ENCODE peak calls at places on chromosomes 2 and 18, in ten cellular contexts. S, O, T, H, I, N, X, M, V and C are unnamed samples.

GRCh38 chr2:205865794-205866490 is 183.6 kb downstream of the NRP2 start:
- DNase-seq in T (no peak), N (peak), O (no peak), I (no peak), S (no peak), X (no peak), V (peak), H (no peak), M (no peak), C (no peak)

GRCh38 chr2:48912110-48912509 is 156.6 kb upstream of the LHCGR start:
- DNase-seq in M (no peak), S (no peak), T (peak), X (no peak), V (no peak), O (no peak), N (no peak), H (no peak), I (no peak), C (no peak)

GRCh38 chr2:98027955-98028593 is 32.3 kb upstream of the TMEM131 start:
- DNase-seq in N (peak), X (no peak), S (peak), I (no peak), H (peak), T (no peak), O (no peak), V (no peak), M (no peak), C (peak)

GRCh38 chr2:180324191-180324590 is 317.1 kb upstream of the CWC22 start:
- DNase-seq in H (no peak), X (no peak), O (no peak), I (no peak), S (peak), M (no peak), T (no peak), N (no peak), V (no peak), C (peak)

GRCh38 chr18:39604836-39605235 is 2039.2 kb upstream of the CELF4 start:
- DNase-seq in V (no peak), N (peak), S (peak), H (peak), O (no peak), T (no peak), I (no peak), X (no peak), M (no peak), C (peak)

GRCh38 chr2:230627806-230628724 is 84.6 kb upstream of the CAB39 start:
- DNase-seq in T (no peak), H (peak), X (no peak), M (no peak), O (no peak), N (peak), I (peak), S (peak), V (no peak), C (peak)

GRCh38 chr18:68714356-68714706 is 577 bp downstream of the TMX3 start:
- DNase-seq in X (no peak), V (no peak), M (no peak), H (no peak), I (no peak), S (peak), O (no peak), N (no peak), T (peak), C (no peak)

GRCh38 chr2:69134546-69134945 is 121.6 kb downstream of the ANTXR1 start:
- DNase-seq in S (no peak), I (no peak), X (no peak), O (no peak), V (no peak), N (peak), T (no peak), H (peak), M (no peak), C (no peak)

GRCh38 chr2:164981217-164981990 is 26.1 kb upstream of the SLC38A11 start:
- DNase-seq in S (no peak), V (no peak), X (no peak), N (peak), I (peak), M (no peak), T (no peak), O (no peak), H (peak), C (peak)

GRCh38 chr2:112092286-112093041 is 37.4 kb downstream of the TMEM87B start:
- DNase-seq in S (peak), O (no peak), X (no peak), V (no peak), N (peak), M (no peak), I (peak), T (no peak), H (peak), C (peak)

GRCh38 chr2:138182276-138182675 is 218.0 kb downstream of the HNMT start:
- DNase-seq in T (no peak), N (no peak), H (no peak), S (no peak), I (no peak), O (no peak), X (no peak), V (no peak), M (no peak), C (no peak)

GRCh38 chr2:240413813-240414429 is 21.5 kb upstream of the GPC1 start:
- DNase-seq in H (no peak), O (no peak), S (no peak), N (no peak), T (peak), X (no peak), M (no peak), V (no peak), I (no peak), C (no peak)

GRCh38 chr2:215531284-215531683 is 95.4 kb upstream of the FN1 start:
- DNase-seq in V (no peak), S (peak), T (no peak), M (no peak), H (peak), O (no peak), N (peak), X (no peak), I (no peak), C (peak)

GRCh38 chr18:76281565-76281964 is 213.5 kb downstream of the ZNF516 start:
- DNase-seq in X (no peak), T (no peak), V (no peak), O (no peak), S (no peak), I (no peak), N (no peak), M (no peak), H (no peak), C (no peak)

GRCh38 chr2:238974061-238974460 is 126.2 kb downstream of the TWIST2 start:
- DNase-seq in N (peak), S (peak), M (no peak), X (no peak), O (no peak), V (no peak), I (no peak), H (peak), T (no peak), C (peak)

GRCh38 chr18:63683890-63684289 is 18.9 kb upstream of the SERPINB11 start:
- DNase-seq in I (no peak), N (no peak), M (no peak), T (no peak), H (peak), S (no peak), X (no peak), V (no peak), O (no peak), C (no peak)

GRCh38 chr18:44681039-44681595 is 429 bp downstream of the SETBP1 start:
- DNase-seq in X (no peak), N (peak), T (no peak), S (no peak), I (no peak), V (no peak), H (no peak), O (no peak), M (no peak), C (no peak)

GRCh38 chr18:77131652-77132368 is 773 bp downstream of the MBP start:
- DNase-seq in O (peak), H (no peak), V (peak), X (peak), N (no peak), I (no peak), S (peak), M (peak), T (no peak), C (no peak)

GRCh38 chr2:170812716-170813585 is 3.7 kb upstream of the GAD1 start:
- DNase-seq in X (no peak), S (peak), H (peak), O (no peak), T (peak), V (peak), I (peak), N (peak), M (no peak), C (peak)

GRCh38 chr2:233152541-233152940 is 92.4 kb downstream of the INPP5D start:
- DNase-seq in V (peak), O (peak), M (peak), X (no peak), N (peak), I (peak), T (no peak), H (peak), S (peak), C (peak)

GRCh38 chr2:18178736-18179349 is 300.4 kb downstream of the KCNS3 start:
- DNase-seq in N (peak), S (peak), V (peak), X (no peak), H (peak), I (peak), T (peak), M (no peak), O (no peak), C (peak)

GRCh38 chr2:113002677-113003076 is 2.6 kb upstream of the IL36A start:
- DNase-seq in V (no peak), H (no peak), X (no peak), I (no peak), M (no peak), S (no peak), O (no peak), N (no peak), T (no peak), C (no peak)

GRCh38 chr2:115771516-115771915 is 1329.1 kb downstream of the DPP10 start:
- DNase-seq in O (peak), N (no peak), T (no peak), H (no peak), S (no peak), M (peak), X (no peak), V (no peak), I (no peak), C (no peak)

GRCh38 chr2:117851969-117852368 is 37.5 kb downstream of the DDX18 start:
- DNase-seq in N (no peak), O (no peak), V (no peak), X (no peak), S (no peak), H (no peak), T (no peak), I (no peak), M (no peak), C (no peak)

GRCh38 chr2:147355706-147356105 is 489.1 kb upstream of the ACVR2A start:
- DNase-seq in V (peak), O (no peak), N (no peak), H (no peak), I (no peak), T (no peak), M (no peak), X (no peak), S (no peak), C (no peak)

GRCh38 chr2:240391111-240392051 is 44.1 kb upstream of the GPC1 start:
- DNase-seq in T (no peak), M (no peak), X (peak), I (no peak), V (peak), S (no peak), H (no peak), O (peak), N (no peak), C (no peak)

GRCh38 chr2:17748745-17749144 is 4.9 kb downstream of the SMC6 start:
- DNase-seq in H (no peak), S (no peak), X (no peak), O (no peak), I (no peak), N (no peak), V (no peak), M (no peak), T (no peak), C (no peak)

GRCh38 chr2:236166157-236166780 is 1.9 kb downstream of the GBX2 start:
- DNase-seq in T (no peak), X (no peak), H (no peak), S (no peak), O (no peak), I (no peak), V (no peak), N (no peak), M (no peak), C (no peak)

GRCh38 chr2:236167297-236168109 is 683 bp downstream of the GBX2 start:
- DNase-seq in S (peak), V (no peak), X (no peak), O (no peak), I (no peak), M (no peak), T (peak), N (peak), H (peak), C (peak)

GRCh38 chr2:236168110-236169067 is at the start of gene GBX2:
- DNase-seq in S (peak), N (peak), T (peak), I (no peak), V (no peak), X (no peak), O (no peak), H (peak), M (no peak), C (peak)

GRCh38 chr2:236165491-236166156 is 2.6 kb downstream of the GBX2 start:
- DNase-seq in N (no peak), M (no peak), T (no peak), I (no peak), S (no peak), V (no peak), X (no peak), H (no peak), O (no peak), C (no peak)

GRCh38 chr2:236166781-236167296 is 1.3 kb downstream of the GBX2 start:
- DNase-seq in S (no peak), T (no peak), V (no peak), H (no peak), X (no peak), N (no peak), M (no peak), O (no peak), I (no peak), C (no peak)
- H3K4me3 ChIP-seq in S (no peak), T (peak), V (no peak), H (peak), X (no peak), N (no peak), M (peak), O (peak), I (no peak), C (peak)

GRCh38 chr18:59085126-59085794 is 54.4 kb upstream of the SEC11C start:
- DNase-seq in I (no peak), H (no peak), O (no peak), X (no peak), T (no peak), M (no peak), N (no peak), S (no peak), V (no peak), C (no peak)

GRCh38 chr18:59085797-59086196 is 53.9 kb upstream of the SEC11C start:
- DNase-seq in N (peak), O (no peak), H (peak), T (no peak), I (no peak), M (no peak), S (peak), X (no peak), V (no peak), C (peak)

GRCh38 chr18:59084286-59084779 is 55.4 kb upstream of the SEC11C start:
- DNase-seq in S (peak), T (peak), N (peak), I (peak), H (peak), X (peak), M (peak), V (peak), O (peak), C (peak)

GRCh38 chr18:59087391-59087790 is 52.3 kb upstream of the SEC11C start:
- DNase-seq in T (no peak), N (peak), X (no peak), H (peak), V (no peak), O (no peak), I (no peak), M (no peak), S (no peak), C (no peak)

DNA sequence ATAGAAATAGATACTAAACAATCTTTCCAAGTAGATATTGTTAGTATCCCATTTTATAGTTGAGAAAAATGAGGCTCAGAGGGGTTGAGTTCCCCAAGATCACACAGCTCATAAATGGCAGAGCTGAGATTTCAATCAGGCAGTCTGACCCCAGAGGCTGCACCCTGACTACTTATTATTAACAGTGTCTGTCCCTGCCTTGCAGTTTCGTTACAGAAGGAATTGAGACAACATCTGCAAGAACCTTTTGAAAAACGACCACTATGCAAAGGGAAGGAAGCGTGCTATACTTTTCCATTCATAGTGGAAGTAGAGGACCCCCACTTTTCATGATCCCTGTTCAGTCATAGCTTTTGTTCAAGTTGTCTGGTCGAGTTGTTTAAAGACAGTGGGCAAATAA is 53.2 kb upstream of the SEC11C start:
- DNase-seq in T (no peak), I (no peak), N (no peak), V (no peak), X (no peak), M (no peak), O (no peak), H (no peak), S (no peak), C (no peak)
- H3K4me3 ChIP-seq in T (no peak), I (no peak), N (no peak), V (no peak), X (no peak), M (no peak), O (no peak), H (no peak), S (no peak), C (no peak)

GRCh38 chr2:235669983-235670962 is 176.4 kb downstream of the AGAP1 start:
- DNase-seq in X (no peak), O (peak), I (peak), S (peak), V (peak), M (peak), H (peak), N (peak), T (peak), C (peak)
- H3K4me3 ChIP-seq in X (no peak), O (peak), I (peak), S (peak), V (no peak), M (peak), H (peak), N (peak), T (peak), C (peak)

GRCh38 chr18:49558356-49558755 is 3.5 kb upstream of the LIPG start:
- DNase-seq in O (no peak), M (no peak), X (no peak), V (no peak), I (no peak), T (no peak), H (no peak), N (no peak), S (no peak), C (no peak)

GRCh38 chr18:49561377-49562193 is at the start of gene LIPG:
- DNase-seq in H (peak), V (peak), T (peak), M (no peak), N (peak), I (peak), O (peak), S (peak), X (peak), C (no peak)

GRCh38 chr18:49562481-49563129 is 748 bp downstream of the LIPG start:
- DNase-seq in I (no peak), N (peak), O (peak), T (no peak), S (peak), X (no peak), V (no peak), H (no peak), M (no peak), C (no peak)

GRCh38 chr18:49561127-49561376 is 805 bp upstream of the LIPG start:
- DNase-seq in M (no peak), N (peak), I (no peak), O (peak), V (no peak), T (no peak), X (no peak), H (no peak), S (peak), C (no peak)

DNA sequence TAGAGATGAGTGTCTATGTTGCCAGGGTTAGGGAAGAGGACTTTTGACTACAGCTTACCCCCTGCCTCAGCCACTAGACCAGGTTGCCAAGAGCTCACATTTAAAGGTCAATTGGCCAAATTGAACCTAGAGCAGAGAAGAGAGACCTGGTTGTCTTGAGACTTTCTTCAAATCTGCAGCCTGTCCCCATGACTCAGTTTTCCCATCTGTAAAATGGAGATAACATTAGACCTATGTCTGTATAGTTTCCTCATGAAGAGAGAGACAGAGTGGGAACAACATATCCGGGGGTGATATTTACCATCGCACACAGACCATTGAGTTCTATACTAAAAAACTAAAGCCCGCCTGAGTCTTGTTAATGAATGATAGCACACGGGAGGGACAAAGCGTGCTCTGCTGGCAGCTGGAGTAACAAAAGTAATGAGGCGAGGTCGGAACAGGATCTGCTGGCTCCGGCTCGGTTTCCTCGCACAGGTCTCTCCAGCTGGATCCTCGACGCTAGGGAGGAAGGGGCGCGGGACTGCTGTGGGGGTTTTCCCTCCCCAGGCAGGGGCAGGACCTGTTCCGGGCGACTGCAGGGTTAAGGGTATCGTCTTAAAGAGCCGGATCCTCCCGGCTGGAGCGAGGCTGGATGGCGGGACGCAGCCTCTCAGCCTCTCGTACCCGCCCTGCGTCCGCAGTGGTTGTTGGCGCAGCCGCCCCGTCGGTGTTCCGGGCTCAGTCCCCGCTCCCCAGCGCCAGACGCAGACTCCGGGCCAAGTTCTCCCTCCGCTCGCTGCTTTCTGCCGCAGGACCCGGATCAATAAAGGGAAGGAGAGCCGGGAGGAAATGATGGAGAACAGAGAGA is 1.4 kb upstream of the LIPG start:
- DNase-seq in V (peak), S (peak), N (peak), O (peak), I (no peak), M (no peak), X (no peak), T (no peak), H (no peak), C (no peak)
- H3K4me3 ChIP-seq in V (peak), S (peak), N (peak), O (peak), I (peak), M (peak), X (peak), T (peak), H (peak), C (peak)

DNA sequence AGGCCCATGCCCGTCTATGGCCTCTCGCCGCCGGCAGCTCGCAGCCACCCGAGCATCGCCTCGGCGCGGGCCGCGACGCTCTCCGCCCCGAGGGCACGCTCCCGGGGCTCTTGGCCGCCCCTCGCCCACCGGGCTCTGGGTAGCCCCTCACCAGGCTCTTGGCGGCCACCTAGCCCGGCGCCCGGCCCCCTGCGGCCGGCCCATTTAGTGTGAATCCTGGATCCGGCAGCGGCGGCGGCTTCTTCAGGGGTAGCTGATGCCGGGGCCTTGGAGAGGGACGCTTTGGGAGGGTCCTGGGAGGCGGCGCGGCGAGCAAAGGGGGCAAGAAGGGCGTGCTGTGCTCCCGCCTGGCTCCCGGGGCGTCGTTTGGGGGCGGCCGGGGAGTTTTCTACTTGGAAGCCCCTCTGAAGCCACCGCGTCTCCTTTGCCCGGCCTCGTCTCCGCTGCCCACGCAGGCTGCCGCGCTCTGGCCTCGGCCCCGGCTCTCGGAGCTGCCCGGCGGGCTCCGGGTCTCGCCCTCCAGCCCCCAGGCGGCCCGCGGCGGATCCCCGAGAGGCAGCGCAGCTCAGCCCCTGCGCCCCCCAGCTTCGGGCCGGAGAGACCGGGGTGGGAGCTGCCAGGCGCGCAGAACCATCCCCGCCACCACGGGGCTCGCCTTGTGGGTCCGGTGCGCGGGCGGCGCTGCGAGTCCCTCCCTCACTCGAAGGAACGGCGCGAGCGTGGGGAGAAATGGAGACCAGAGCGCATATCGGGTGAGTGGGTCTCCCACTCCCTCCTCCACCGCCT is 521 bp downstream of the PIEZO2 start:
- DNase-seq in X (no peak), T (no peak), I (no peak), S (no peak), O (peak), V (no peak), M (no peak), N (no peak), H (no peak), C (no peak)
- H3K4me3 ChIP-seq in X (no peak), T (peak), I (peak), S (peak), O (peak), V (peak), M (peak), N (no peak), H (peak), C (peak)

GRCh38 chr2:149039213-149039724 is 770 bp downstream of the LYPD6B start:
- DNase-seq in M (no peak), N (no peak), S (no peak), I (no peak), H (no peak), O (no peak), T (no peak), V (no peak), X (no peak), C (no peak)
- H3K4me3 ChIP-seq in M (no peak), N (no peak), S (peak), I (no peak), H (no peak), O (no peak), T (no peak), V (peak), X (no peak), C (peak)